ENCODE peak calls at places on chromosome 22, in four cellular contexts. A is NCI-H2081, M is A673, U is endothelial cell of umbilical vein. N is an unnamed sample.

GRCh38 chr22:35914357-35914664 is 114.3 kb downstream of the RBFOX2 start:
- DNase-seq in U (no peak), A (no peak), M (no peak), N (no peak)

GRCh38 chr22:17767236-17768065 is 6.8 kb downstream of the BID start:
- DNase-seq in A (no peak), M (no peak), U (no peak), N (no peak)

GRCh38 chr22:47837703-47838102 is 1075.3 kb downstream of the TBC1D22A start:
- DNase-seq in U (no peak), A (no peak), M (peak), N (peak)

GRCh38 chr22:45884201-45885067 is 92.5 kb downstream of the WNT7B start:
- DNase-seq in M (no peak), A (no peak), U (no peak), N (no peak)

GRCh38 chr22:27238935-27239510 is 562.5 kb downstream of the MN1 start:
- DNase-seq in U (peak), A (no peak), M (peak), N (peak)

GRCh38 chr22:49090061-49090852 is 737.4 kb downstream of the BRD1 start:
- DNase-seq in M (no peak), U (no peak), A (no peak), N (no peak)

GRCh38 chr22:46394622-46395021 is 59.1 kb downstream of the TRMU start:
- DNase-seq in A (no peak), M (no peak), U (no peak), N (no peak)

GRCh38 chr22:31646186-31647019 is 15.6 kb downstream of the PISD start:
- DNase-seq in A (no peak), U (peak), M (no peak), N (peak)

GRCh38 chr22:49408102-49408836 is 419.4 kb downstream of the BRD1 start:
- DNase-seq in M (no peak), U (no peak), A (no peak), N (no peak)

GRCh38 chr22:41048791-41049717 is 43.3 kb upstream of the EP300 start:
- DNase-seq in A (no peak), U (peak), M (peak), N (no peak)